ENCODE peak calls at places on chromosomes 13 and 19, in ten cellular contexts. One of them, this sample, is unnamed.

GRCh38 chr19:5150902-5151741 is 182.2 kb downstream of the KDM4B start:
- DNase-seq in posterior cingulate gyrus: no peak
- DNase-seq in activated T-cell treated with anti-CD3 and anti-CD28 coated beads for 24 hours: no peak
- DNase-seq in NCI-H2171 treated with DMSO at 0.1 percent for 48 hours: peak; percentile 12
- DNase-seq in T follicular helper cell: no peak
- DNase-seq in AG20443: no peak
- DNase-seq in AG04450: no peak
- DNase-seq in HEK293T: no peak
- DNase-seq in mucosa of gallbladder: no peak
- DNase-seq in hypothalamus: no peak
- DNase-seq in this sample: no peak

GRCh38 chr19:7879102-7879770 is 5.0 kb upstream of the PRR36 start:
- DNase-seq in posterior cingulate gyrus: no peak
- DNase-seq in activated T-cell treated with anti-CD3 and anti-CD28 coated beads for 24 hours: no peak
- DNase-seq in NCI-H2171 treated with DMSO at 0.1 percent for 48 hours: no peak
- DNase-seq in T follicular helper cell: no peak
- DNase-seq in AG20443: no peak
- DNase-seq in AG04450: no peak
- DNase-seq in HEK293T: no peak
- DNase-seq in mucosa of gallbladder: no peak
- DNase-seq in hypothalamus: no peak
- DNase-seq in this sample: no peak

GRCh38 chr13:98839826-98840769 is 87.6 kb upstream of the SLC15A1 start:
- DNase-seq in posterior cingulate gyrus: peak; percentile 58
- DNase-seq in activated T-cell treated with anti-CD3 and anti-CD28 coated beads for 24 hours: peak; percentile 25
- DNase-seq in NCI-H2171 treated with DMSO at 0.1 percent for 48 hours: peak; percentile 33
- DNase-seq in T follicular helper cell: no peak
- DNase-seq in AG20443: peak; percentile 89
- DNase-seq in AG04450: no peak
- DNase-seq in HEK293T: peak; percentile 75
- DNase-seq in mucosa of gallbladder: peak; percentile 54
- DNase-seq in hypothalamus: peak; percentile 7
- DNase-seq in this sample: peak; percentile 76

GRCh38 chr19:57438925-57439324 is 3.8 kb downstream of the ZNF749 start:
- DNase-seq in posterior cingulate gyrus: no peak
- DNase-seq in activated T-cell treated with anti-CD3 and anti-CD28 coated beads for 24 hours: no peak
- DNase-seq in NCI-H2171 treated with DMSO at 0.1 percent for 48 hours: no peak
- DNase-seq in T follicular helper cell: no peak
- DNase-seq in AG20443: no peak
- DNase-seq in AG04450: no peak
- DNase-seq in HEK293T: no peak
- DNase-seq in mucosa of gallbladder: no peak
- DNase-seq in hypothalamus: no peak
- DNase-seq in this sample: no peak

GRCh38 chr19:48935864-48936263 is 2.4 kb downstream of the DHDH start:
- DNase-seq in posterior cingulate gyrus: no peak
- DNase-seq in activated T-cell treated with anti-CD3 and anti-CD28 coated beads for 24 hours: no peak
- DNase-seq in NCI-H2171 treated with DMSO at 0.1 percent for 48 hours: no peak
- DNase-seq in T follicular helper cell: no peak
- DNase-seq in AG20443: no peak
- DNase-seq in AG04450: no peak
- DNase-seq in HEK293T: no peak
- DNase-seq in mucosa of gallbladder: no peak
- DNase-seq in hypothalamus: no peak
- DNase-seq in this sample: no peak

GRCh38 chr13:45200701-45201230 is at the start of gene KCTD4:
- DNase-seq in posterior cingulate gyrus: no peak
- DNase-seq in activated T-cell treated with anti-CD3 and anti-CD28 coated beads for 24 hours: no peak
- DNase-seq in NCI-H2171 treated with DMSO at 0.1 percent for 48 hours: no peak
- DNase-seq in T follicular helper cell: no peak
- DNase-seq in AG20443: no peak
- DNase-seq in AG04450: no peak
- DNase-seq in HEK293T: no peak
- DNase-seq in mucosa of gallbladder: no peak
- DNase-seq in hypothalamus: no peak
- DNase-seq in this sample: no peak

GRCh38 chr13:39779337-39780270 is 124.1 kb downstream of the COG6 start:
- DNase-seq in posterior cingulate gyrus: no peak
- DNase-seq in activated T-cell treated with anti-CD3 and anti-CD28 coated beads for 24 hours: peak; percentile 19
- DNase-seq in NCI-H2171 treated with DMSO at 0.1 percent for 48 hours: no peak
- DNase-seq in T follicular helper cell: peak; percentile 34
- DNase-seq in AG20443: no peak
- DNase-seq in AG04450: no peak
- DNase-seq in HEK293T: no peak
- DNase-seq in mucosa of gallbladder: no peak
- DNase-seq in hypothalamus: no peak
- DNase-seq in this sample: no peak

GRCh38 chr13:113567681-113568080 is 16.9 kb upstream of the TFDP1 start:
- DNase-seq in posterior cingulate gyrus: no peak
- DNase-seq in activated T-cell treated with anti-CD3 and anti-CD28 coated beads for 24 hours: no peak
- DNase-seq in NCI-H2171 treated with DMSO at 0.1 percent for 48 hours: no peak
- DNase-seq in T follicular helper cell: no peak
- DNase-seq in AG20443: no peak
- DNase-seq in AG04450: no peak
- DNase-seq in HEK293T: no peak
- DNase-seq in mucosa of gallbladder: no peak
- DNase-seq in hypothalamus: no peak
- DNase-seq in this sample: peak; percentile 21

GRCh38 chr13:27954406-27954851 is 14.7 kb downstream of the CDX2 start:
- DNase-seq in posterior cingulate gyrus: no peak
- DNase-seq in activated T-cell treated with anti-CD3 and anti-CD28 coated beads for 24 hours: no peak
- DNase-seq in NCI-H2171 treated with DMSO at 0.1 percent for 48 hours: no peak
- DNase-seq in T follicular helper cell: no peak
- DNase-seq in AG20443: no peak
- DNase-seq in AG04450: no peak
- DNase-seq in HEK293T: no peak
- DNase-seq in mucosa of gallbladder: peak; percentile 50
- DNase-seq in hypothalamus: no peak
- DNase-seq in this sample: no peak

GRCh38 chr19:47510516-47511127 is 4.2 kb downstream of the NAPA start:
- DNase-seq in posterior cingulate gyrus: no peak
- DNase-seq in activated T-cell treated with anti-CD3 and anti-CD28 coated beads for 24 hours: no peak
- DNase-seq in NCI-H2171 treated with DMSO at 0.1 percent for 48 hours: peak; percentile 67
- DNase-seq in T follicular helper cell: no peak
- DNase-seq in AG20443: no peak
- DNase-seq in AG04450: no peak
- DNase-seq in HEK293T: no peak
- DNase-seq in mucosa of gallbladder: no peak
- DNase-seq in hypothalamus: no peak
- DNase-seq in this sample: no peak

GRCh38 chr13:98599502-98600328 is 22.8 kb upstream of the STK24 start:
- DNase-seq in posterior cingulate gyrus: no peak
- DNase-seq in activated T-cell treated with anti-CD3 and anti-CD28 coated beads for 24 hours: no peak
- DNase-seq in NCI-H2171 treated with DMSO at 0.1 percent for 48 hours: no peak
- DNase-seq in T follicular helper cell: no peak
- DNase-seq in AG20443: peak; percentile 58
- DNase-seq in AG04450: no peak
- DNase-seq in HEK293T: no peak
- DNase-seq in mucosa of gallbladder: no peak
- DNase-seq in hypothalamus: no peak
- DNase-seq in this sample: no peak

GRCh38 chr13:93039131-93039530 is 187.5 kb upstream of the GPC6 start:
- DNase-seq in posterior cingulate gyrus: no peak
- DNase-seq in activated T-cell treated with anti-CD3 and anti-CD28 coated beads for 24 hours: no peak
- DNase-seq in NCI-H2171 treated with DMSO at 0.1 percent for 48 hours: no peak
- DNase-seq in T follicular helper cell: no peak
- DNase-seq in AG20443: peak; percentile 26
- DNase-seq in AG04450: no peak
- DNase-seq in HEK293T: no peak
- DNase-seq in mucosa of gallbladder: no peak
- DNase-seq in hypothalamus: no peak
- DNase-seq in this sample: no peak

GRCh38 chr19:19081642-19082151 is 17.9 kb downstream of the SLC25A42 start:
- DNase-seq in posterior cingulate gyrus: no peak
- DNase-seq in activated T-cell treated with anti-CD3 and anti-CD28 coated beads for 24 hours: no peak
- DNase-seq in NCI-H2171 treated with DMSO at 0.1 percent for 48 hours: no peak
- DNase-seq in T follicular helper cell: no peak
- DNase-seq in AG20443: no peak
- DNase-seq in AG04450: no peak
- DNase-seq in HEK293T: no peak
- DNase-seq in mucosa of gallbladder: no peak
- DNase-seq in hypothalamus: no peak
- DNase-seq in this sample: no peak

GRCh38 chr19:11373166-11373884 is 1.1 kb upstream of the SWSAP1 start:
- DNase-seq in posterior cingulate gyrus: peak; percentile 90
- DNase-seq in activated T-cell treated with anti-CD3 and anti-CD28 coated beads for 24 hours: no peak
- DNase-seq in NCI-H2171 treated with DMSO at 0.1 percent for 48 hours: peak; percentile 79
- DNase-seq in T follicular helper cell: no peak
- DNase-seq in AG20443: no peak
- DNase-seq in AG04450: no peak
- DNase-seq in HEK293T: no peak
- DNase-seq in mucosa of gallbladder: no peak
- DNase-seq in hypothalamus: peak; percentile 7
- DNase-seq in this sample: no peak

GRCh38 chr13:69928262-69928661 is 179.4 kb upstream of the ATXN8OS start:
- DNase-seq in posterior cingulate gyrus: no peak
- DNase-seq in activated T-cell treated with anti-CD3 and anti-CD28 coated beads for 24 hours: no peak
- DNase-seq in NCI-H2171 treated with DMSO at 0.1 percent for 48 hours: no peak
- DNase-seq in T follicular helper cell: no peak
- DNase-seq in AG20443: no peak
- DNase-seq in AG04450: no peak
- DNase-seq in HEK293T: no peak
- DNase-seq in mucosa of gallbladder: no peak
- DNase-seq in hypothalamus: no peak
- DNase-seq in this sample: no peak

GRCh38 chr13:32657309-32657708 is 71.1 kb downstream of the PDS5B start:
- DNase-seq in posterior cingulate gyrus: no peak
- DNase-seq in activated T-cell treated with anti-CD3 and anti-CD28 coated beads for 24 hours: no peak
- DNase-seq in NCI-H2171 treated with DMSO at 0.1 percent for 48 hours: no peak
- DNase-seq in T follicular helper cell: no peak
- DNase-seq in AG20443: no peak
- DNase-seq in AG04450: no peak
- DNase-seq in HEK293T: no peak
- DNase-seq in mucosa of gallbladder: no peak
- DNase-seq in hypothalamus: no peak
- DNase-seq in this sample: no peak

GRCh38 chr13:27353166-27353583 is 71.2 kb upstream of the GTF3A start:
- DNase-seq in posterior cingulate gyrus: no peak
- DNase-seq in activated T-cell treated with anti-CD3 and anti-CD28 coated beads for 24 hours: peak; percentile 31
- DNase-seq in NCI-H2171 treated with DMSO at 0.1 percent for 48 hours: no peak
- DNase-seq in T follicular helper cell: no peak
- DNase-seq in AG20443: peak; percentile 40
- DNase-seq in AG04450: peak; percentile 29
- DNase-seq in HEK293T: no peak
- DNase-seq in mucosa of gallbladder: no peak
- DNase-seq in hypothalamus: no peak
- DNase-seq in this sample: no peak

GRCh38 chr13:32086791-32087441 is 55.3 kb downstream of the FRY start:
- DNase-seq in posterior cingulate gyrus: no peak
- DNase-seq in activated T-cell treated with anti-CD3 and anti-CD28 coated beads for 24 hours: no peak
- DNase-seq in NCI-H2171 treated with DMSO at 0.1 percent for 48 hours: no peak
- DNase-seq in T follicular helper cell: no peak
- DNase-seq in AG20443: no peak
- DNase-seq in AG04450: no peak
- DNase-seq in HEK293T: no peak
- DNase-seq in mucosa of gallbladder: no peak
- DNase-seq in hypothalamus: no peak
- DNase-seq in this sample: no peak

GRCh38 chr19:1445932-1446712 is 3.8 kb upstream of the APC2 start:
- DNase-seq in posterior cingulate gyrus: peak; percentile 68
- DNase-seq in activated T-cell treated with anti-CD3 and anti-CD28 coated beads for 24 hours: no peak
- DNase-seq in NCI-H2171 treated with DMSO at 0.1 percent for 48 hours: peak; percentile 55
- DNase-seq in T follicular helper cell: no peak
- DNase-seq in AG20443: peak; percentile 72
- DNase-seq in AG04450: no peak
- DNase-seq in HEK293T: peak; percentile 56
- DNase-seq in mucosa of gallbladder: no peak
- DNase-seq in hypothalamus: peak; percentile 22
- DNase-seq in this sample: no peak

GRCh38 chr19:30374791-30375650 is 2.8 kb downstream of the ZNF536 start:
- DNase-seq in posterior cingulate gyrus: no peak
- DNase-seq in activated T-cell treated with anti-CD3 and anti-CD28 coated beads for 24 hours: no peak
- DNase-seq in NCI-H2171 treated with DMSO at 0.1 percent for 48 hours: peak; percentile 73
- DNase-seq in T follicular helper cell: no peak
- DNase-seq in AG20443: peak; percentile 61
- DNase-seq in AG04450: no peak
- DNase-seq in HEK293T: peak; percentile 21
- DNase-seq in mucosa of gallbladder: no peak
- DNase-seq in hypothalamus: no peak
- DNase-seq in this sample: no peak

GRCh38 chr13:111474136-111475002 is 153.9 kb downstream of the TEX29 start:
- DNase-seq in posterior cingulate gyrus: no peak
- DNase-seq in activated T-cell treated with anti-CD3 and anti-CD28 coated beads for 24 hours: no peak
- DNase-seq in NCI-H2171 treated with DMSO at 0.1 percent for 48 hours: peak; percentile 57
- DNase-seq in T follicular helper cell: no peak
- DNase-seq in AG20443: peak; percentile 79
- DNase-seq in AG04450: peak; percentile 2
- DNase-seq in HEK293T: peak; percentile 54
- DNase-seq in mucosa of gallbladder: no peak
- DNase-seq in hypothalamus: no peak
- DNase-seq in this sample: peak; percentile 50

GRCh38 chr19:869245-870177 is 10.0 kb downstream of the CFD start:
- DNase-seq in posterior cingulate gyrus: no peak
- DNase-seq in activated T-cell treated with anti-CD3 and anti-CD28 coated beads for 24 hours: no peak
- DNase-seq in NCI-H2171 treated with DMSO at 0.1 percent for 48 hours: no peak
- DNase-seq in T follicular helper cell: no peak
- DNase-seq in AG20443: peak; percentile 89
- DNase-seq in AG04450: peak; percentile 90
- DNase-seq in HEK293T: no peak
- DNase-seq in mucosa of gallbladder: peak; percentile 72
- DNase-seq in hypothalamus: no peak
- DNase-seq in this sample: peak; percentile 87

GRCh38 chr13:113855931-113856715 is 7.8 kb downstream of the GAS6 start:
- DNase-seq in posterior cingulate gyrus: no peak
- DNase-seq in activated T-cell treated with anti-CD3 and anti-CD28 coated beads for 24 hours: no peak
- DNase-seq in NCI-H2171 treated with DMSO at 0.1 percent for 48 hours: no peak
- DNase-seq in T follicular helper cell: no peak
- DNase-seq in AG20443: no peak
- DNase-seq in AG04450: no peak
- DNase-seq in HEK293T: no peak
- DNase-seq in mucosa of gallbladder: no peak
- DNase-seq in hypothalamus: no peak
- DNase-seq in this sample: peak; percentile 56

GRCh38 chr13:110458594-110459365 is 102.7 kb downstream of the RAB20 start:
- DNase-seq in posterior cingulate gyrus: no peak
- DNase-seq in activated T-cell treated with anti-CD3 and anti-CD28 coated beads for 24 hours: no peak
- DNase-seq in NCI-H2171 treated with DMSO at 0.1 percent for 48 hours: no peak
- DNase-seq in T follicular helper cell: no peak
- DNase-seq in AG20443: no peak
- DNase-seq in AG04450: no peak
- DNase-seq in HEK293T: no peak
- DNase-seq in mucosa of gallbladder: no peak
- DNase-seq in hypothalamus: no peak
- DNase-seq in this sample: no peak

GRCh38 chr13:110183925-110184324 is 123.0 kb downstream of the COL4A1 start:
- DNase-seq in posterior cingulate gyrus: no peak
- DNase-seq in activated T-cell treated with anti-CD3 and anti-CD28 coated beads for 24 hours: no peak
- DNase-seq in NCI-H2171 treated with DMSO at 0.1 percent for 48 hours: no peak
- DNase-seq in T follicular helper cell: no peak
- DNase-seq in AG20443: no peak
- DNase-seq in AG04450: no peak
- DNase-seq in HEK293T: no peak
- DNase-seq in mucosa of gallbladder: no peak
- DNase-seq in hypothalamus: no peak
- DNase-seq in this sample: no peak

GRCh38 chr13:112928958-112929777 is 39.8 kb upstream of the MCF2L start:
- DNase-seq in posterior cingulate gyrus: no peak
- DNase-seq in activated T-cell treated with anti-CD3 and anti-CD28 coated beads for 24 hours: no peak
- DNase-seq in NCI-H2171 treated with DMSO at 0.1 percent for 48 hours: no peak
- DNase-seq in T follicular helper cell: no peak
- DNase-seq in AG20443: peak; percentile 40
- DNase-seq in AG04450: no peak
- DNase-seq in HEK293T: no peak
- DNase-seq in mucosa of gallbladder: peak; percentile 87
- DNase-seq in hypothalamus: no peak
- DNase-seq in this sample: no peak

GRCh38 chr19:46624958-46625661 is at the start of gene PTGIR:
- DNase-seq in posterior cingulate gyrus: no peak
- DNase-seq in activated T-cell treated with anti-CD3 and anti-CD28 coated beads for 24 hours: no peak
- DNase-seq in NCI-H2171 treated with DMSO at 0.1 percent for 48 hours: no peak
- DNase-seq in T follicular helper cell: no peak
- DNase-seq in AG20443: peak; percentile 85
- DNase-seq in AG04450: no peak
- DNase-seq in HEK293T: no peak
- DNase-seq in mucosa of gallbladder: peak; percentile 45
- DNase-seq in hypothalamus: no peak
- DNase-seq in this sample: peak; percentile 92

GRCh38 chr19:48443731-48444128 is 2.1 kb upstream of the GRWD1 start:
- DNase-seq in posterior cingulate gyrus: no peak
- DNase-seq in activated T-cell treated with anti-CD3 and anti-CD28 coated beads for 24 hours: no peak
- DNase-seq in NCI-H2171 treated with DMSO at 0.1 percent for 48 hours: no peak
- DNase-seq in T follicular helper cell: no peak
- DNase-seq in AG20443: no peak
- DNase-seq in AG04450: no peak
- DNase-seq in HEK293T: no peak
- DNase-seq in mucosa of gallbladder: no peak
- DNase-seq in hypothalamus: no peak
- DNase-seq in this sample: no peak

This sample was measured in right atrium auricular region.